ENCODE peak calls at places on chromosomes 1 and 21, in six cellular contexts. One of them, this sample, is unnamed.

GRCh38 chr1:43536196-43536863 is 5.6 kb downstream of the PTPRF start:
- DNase-seq in epithelial cell of esophagus: peak; percentile 87
- DNase-seq in CD8-positive, alpha-beta T cell: no peak
- DNase-seq in breast epithelium: peak; percentile 89
- DNase-seq in body of pancreas: peak; percentile 86
- DNase-seq in OCI-LY7: no peak
- DNase-seq in this sample: no peak

GRCh38 chr1:216723274-216723780 is at the start of gene ESRRG:
- DNase-seq in epithelial cell of esophagus: peak; percentile 25
- DNase-seq in CD8-positive, alpha-beta T cell: no peak
- DNase-seq in breast epithelium: peak; percentile 57
- DNase-seq in body of pancreas: peak; percentile 79
- DNase-seq in OCI-LY7: no peak
- DNase-seq in this sample: peak; percentile 95

GRCh38 chr1:99005142-99005491 is 456 bp upstream of the PLPPR5 start:
- DNase-seq in epithelial cell of esophagus: no peak
- DNase-seq in CD8-positive, alpha-beta T cell: no peak
- DNase-seq in breast epithelium: no peak
- DNase-seq in body of pancreas: no peak
- DNase-seq in OCI-LY7: no peak
- DNase-seq in this sample: peak; percentile 78

GRCh38 chr21:20353351-20353750 is 644.9 kb upstream of the NCAM2 start:
- DNase-seq in epithelial cell of esophagus: peak; percentile 6
- DNase-seq in CD8-positive, alpha-beta T cell: no peak
- DNase-seq in breast epithelium: no peak
- DNase-seq in body of pancreas: no peak
- DNase-seq in OCI-LY7: no peak
- DNase-seq in this sample: no peak

GRCh38 chr1:55542901-55543504 is 327.8 kb upstream of the USP24 start:
- DNase-seq in epithelial cell of esophagus: no peak
- DNase-seq in CD8-positive, alpha-beta T cell: no peak
- DNase-seq in breast epithelium: no peak
- DNase-seq in body of pancreas: no peak
- DNase-seq in OCI-LY7: no peak
- DNase-seq in this sample: no peak

GRCh38 chr1:91092503-91092902 is 70.7 kb upstream of the ZNF644 start:
- DNase-seq in epithelial cell of esophagus: peak; percentile 12
- DNase-seq in CD8-positive, alpha-beta T cell: no peak
- DNase-seq in breast epithelium: no peak
- DNase-seq in body of pancreas: no peak
- DNase-seq in OCI-LY7: no peak
- DNase-seq in this sample: no peak

GRCh38 chr1:188023206-188023605 is 1194.5 kb downstream of the PLA2G4A start:
- DNase-seq in epithelial cell of esophagus: peak; percentile 45
- DNase-seq in CD8-positive, alpha-beta T cell: no peak
- DNase-seq in breast epithelium: no peak
- DNase-seq in body of pancreas: no peak
- DNase-seq in OCI-LY7: no peak
- DNase-seq in this sample: no peak

GRCh38 chr21:45076245-45076661 is 1.9 kb downstream of the ADARB1 start:
- DNase-seq in epithelial cell of esophagus: peak; percentile 21
- DNase-seq in CD8-positive, alpha-beta T cell: no peak
- DNase-seq in breast epithelium: no peak
- DNase-seq in body of pancreas: no peak
- DNase-seq in OCI-LY7: no peak
- DNase-seq in this sample: peak; percentile 41

GRCh38 chr1:30012455-30013440 is 710.6 kb downstream of the MATN1 start:
- DNase-seq in epithelial cell of esophagus: no peak
- DNase-seq in CD8-positive, alpha-beta T cell: no peak
- DNase-seq in breast epithelium: no peak
- DNase-seq in body of pancreas: no peak
- DNase-seq in OCI-LY7: no peak
- DNase-seq in this sample: peak; percentile 24

GRCh38 chr1:93021539-93022134 is 57.4 kb upstream of the MTF2 start:
- DNase-seq in epithelial cell of esophagus: peak; percentile 51
- DNase-seq in CD8-positive, alpha-beta T cell: no peak
- DNase-seq in breast epithelium: no peak
- DNase-seq in body of pancreas: no peak
- DNase-seq in OCI-LY7: peak; percentile 87
- DNase-seq in this sample: no peak

GRCh38 chr1:71695820-71696219 is 586.5 kb downstream of the NEGR1 start:
- DNase-seq in epithelial cell of esophagus: peak; percentile 23
- DNase-seq in CD8-positive, alpha-beta T cell: no peak
- DNase-seq in breast epithelium: no peak
- DNase-seq in body of pancreas: no peak
- DNase-seq in OCI-LY7: no peak
- DNase-seq in this sample: no peak

DNA sequence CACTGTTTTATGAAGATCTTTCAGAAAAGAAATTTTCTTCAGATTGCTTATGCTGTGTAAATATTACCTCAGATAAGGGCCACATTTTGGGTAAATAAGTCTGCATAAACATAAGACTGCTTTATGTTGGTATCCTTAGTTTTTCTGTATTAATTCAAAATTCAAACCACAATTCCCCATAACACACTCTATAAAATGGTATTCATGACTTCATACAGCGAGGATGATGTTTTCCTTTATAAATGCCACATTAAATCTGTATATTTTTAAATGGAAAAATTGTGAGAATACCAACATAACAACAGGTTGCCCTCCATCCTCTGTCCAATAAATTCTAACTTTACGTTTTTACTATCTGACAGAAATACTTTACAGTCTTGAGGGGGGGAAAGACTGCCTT is 248.7 kb upstream of the CXADR start:
- DNase-seq in epithelial cell of esophagus: no peak
- DNase-seq in CD8-positive, alpha-beta T cell: no peak
- DNase-seq in breast epithelium: no peak
- DNase-seq in body of pancreas: no peak
- DNase-seq in OCI-LY7: no peak
- DNase-seq in this sample: no peak
- H3K4me3 ChIP-seq in epithelial cell of esophagus: no peak overlapping the region
- H3K4me3 ChIP-seq in CD8-positive, alpha-beta T cell: no peak overlapping the region
- H3K4me3 ChIP-seq in breast epithelium: no peak overlapping the region
- H3K4me3 ChIP-seq in body of pancreas: no peak overlapping the region
- H3K4me3 ChIP-seq in OCI-LY7: no peak overlapping the region
- H3K4me3 ChIP-seq in this sample: no peak overlapping the region

DNA sequence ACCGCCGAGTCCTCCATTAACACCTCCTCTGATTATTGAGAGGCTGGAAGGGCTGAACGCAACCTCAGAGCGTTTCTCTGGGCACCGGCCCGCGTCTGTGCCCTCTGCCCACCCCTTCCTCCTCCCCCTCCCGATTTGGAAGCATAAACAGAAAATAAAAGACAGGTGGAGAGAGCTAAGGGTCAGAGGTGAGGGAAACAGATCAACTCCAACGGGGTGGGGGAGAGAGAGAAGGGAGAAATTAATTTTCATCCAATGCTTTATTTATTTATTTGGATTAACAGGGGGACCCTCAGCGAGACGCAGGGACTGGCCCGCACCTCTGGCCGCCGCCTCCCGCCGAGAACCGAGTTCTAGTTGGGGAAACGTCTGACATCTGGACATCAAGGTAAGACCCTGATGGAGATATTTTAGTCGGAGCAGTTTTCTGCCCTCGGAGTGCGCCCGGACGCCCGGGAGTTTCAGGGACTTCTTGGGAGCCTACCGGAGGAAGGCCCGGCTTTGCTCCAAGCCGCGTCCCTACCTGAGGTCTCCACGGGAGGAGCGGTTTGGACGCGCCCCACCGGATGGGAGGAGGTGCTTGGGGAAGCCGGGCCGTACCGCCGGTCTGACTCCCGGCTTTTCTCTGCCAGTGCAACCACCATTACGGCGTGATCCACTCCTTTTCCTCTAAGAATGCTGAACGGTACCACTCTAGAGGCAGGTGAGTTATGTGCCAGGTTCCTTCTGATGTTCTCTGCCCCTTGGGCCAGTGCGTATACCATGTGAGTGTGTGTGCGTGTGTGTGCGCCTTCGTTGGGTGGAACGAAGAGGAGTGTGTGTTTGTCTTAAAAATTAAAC is 5.1 kb upstream of the LHX9 start:
- DNase-seq in epithelial cell of esophagus: no peak
- DNase-seq in CD8-positive, alpha-beta T cell: no peak
- DNase-seq in breast epithelium: no peak
- DNase-seq in body of pancreas: no peak
- DNase-seq in OCI-LY7: no peak
- DNase-seq in this sample: peak; percentile 78
- H3K4me3 ChIP-seq in epithelial cell of esophagus: peak overlapping the region; percentile 21
- H3K4me3 ChIP-seq in CD8-positive, alpha-beta T cell: no peak overlapping the region
- H3K4me3 ChIP-seq in breast epithelium: peak overlapping the region; percentile 58
- H3K4me3 ChIP-seq in body of pancreas: no peak overlapping the region
- H3K4me3 ChIP-seq in OCI-LY7: no peak overlapping the region
- H3K4me3 ChIP-seq in this sample: peak overlapping the region; percentile 74

GRCh38 chr1:153678519-153679336 is at the start of gene NPR1:
- DNase-seq in epithelial cell of esophagus: peak; percentile 29
- DNase-seq in CD8-positive, alpha-beta T cell: no peak
- DNase-seq in breast epithelium: no peak
- DNase-seq in body of pancreas: peak; percentile 49
- DNase-seq in OCI-LY7: no peak
- DNase-seq in this sample: peak; percentile 83
- H3K4me3 ChIP-seq in epithelial cell of esophagus: peak within 1 kb of the TSS; percentile 25
- H3K4me3 ChIP-seq in CD8-positive, alpha-beta T cell: peak within 1 kb of the TSS; percentile 48
- H3K4me3 ChIP-seq in breast epithelium: peak within 1 kb of the TSS; percentile 92
- H3K4me3 ChIP-seq in body of pancreas: peak within 1 kb of the TSS; percentile 26
- H3K4me3 ChIP-seq in OCI-LY7: no peak within 1 kb of the TSS
- H3K4me3 ChIP-seq in this sample: peak within 1 kb of the TSS; percentile 73

DNA sequence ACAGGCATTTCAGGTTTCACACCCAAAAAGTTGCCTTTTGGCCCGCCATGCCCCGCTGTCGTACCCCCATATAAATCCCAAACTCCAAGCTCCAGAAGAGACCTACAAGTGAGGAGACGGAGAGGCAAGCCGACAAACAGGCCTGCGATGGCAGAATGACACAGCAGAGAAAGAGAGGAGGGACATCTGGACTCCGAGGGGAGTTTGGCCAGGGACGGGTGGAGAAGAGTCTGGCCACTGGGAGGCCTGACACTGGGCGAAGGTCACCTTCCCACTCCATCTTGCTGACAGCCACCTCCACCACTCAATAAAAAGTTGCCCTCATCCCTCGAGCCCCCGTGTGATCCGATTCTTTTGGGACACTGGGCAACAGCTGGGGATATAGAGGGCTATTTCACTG is 1.9 kb upstream of the CFH start:
- DNase-seq in epithelial cell of esophagus: no peak
- DNase-seq in CD8-positive, alpha-beta T cell: no peak
- DNase-seq in breast epithelium: no peak
- DNase-seq in body of pancreas: no peak
- DNase-seq in OCI-LY7: no peak
- DNase-seq in this sample: peak; percentile 48
- H3K4me3 ChIP-seq in epithelial cell of esophagus: no peak overlapping the region
- H3K4me3 ChIP-seq in CD8-positive, alpha-beta T cell: no peak overlapping the region
- H3K4me3 ChIP-seq in breast epithelium: no peak overlapping the region
- H3K4me3 ChIP-seq in body of pancreas: no peak overlapping the region
- H3K4me3 ChIP-seq in OCI-LY7: no peak overlapping the region
- H3K4me3 ChIP-seq in this sample: no peak overlapping the region

This sample was measured in endodermal cell.